ENCODE peak calls at places on chromosome 15, in seven cellular contexts. V is A549, D is cardiac muscle cell, M is AG09309, R is retinal pigment epithelial cell, S is IMR-90, I is astrocyte of the spinal cord. T is an unnamed sample.

GRCh38 chr15:55649058-55649423 is 60.9 kb upstream of the PYGO1 start:
- DNase-seq in V (no peak), D (no peak), M (peak), R (peak), S (peak), I (peak), T (peak)

GRCh38 chr15:33315044-33315443 is 4.3 kb downstream of the RYR3 start:
- DNase-seq in V (no peak), D (no peak), M (no peak), R (no peak), S (no peak), I (no peak), T (no peak)

GRCh38 chr15:87686308-87686707 is 570.2 kb downstream of the NTRK3 start:
- DNase-seq in V (no peak), D (no peak), M (no peak), R (no peak), S (no peak), I (no peak), T (no peak)

GRCh38 chr15:63601026-63601726 is 4.0 kb downstream of the FBXL22 start:
- DNase-seq in V (peak), D (peak), M (no peak), R (no peak), S (peak), I (peak), T (peak)

GRCh38 chr15:68821898-68822380 is 1.2 kb upstream of the ANP32A start:
- DNase-seq in V (peak), D (peak), M (no peak), R (no peak), S (no peak), I (no peak), T (peak)

GRCh38 chr15:78968539-78969271 is 23.9 kb upstream of the CTSH start:
- DNase-seq in V (no peak), D (no peak), M (no peak), R (no peak), S (no peak), I (no peak), T (no peak)

GRCh38 chr15:56495050-56495449 is 30.1 kb upstream of the MNS1 start:
- DNase-seq in V (no peak), D (no peak), M (no peak), R (no peak), S (no peak), I (no peak), T (no peak)

GRCh38 chr15:70713547-70714414 is 49.6 kb downstream of the UACA start:
- DNase-seq in V (no peak), D (no peak), M (no peak), R (peak), S (peak), I (peak), T (peak)

GRCh38 chr15:94230886-94231727 is at the start of gene MCTP2:
- DNase-seq in V (peak), D (peak), M (peak), R (peak), S (peak), I (peak), T (peak)

GRCh38 chr15:26179906-26180305 is 316.8 kb upstream of the ATP10A start:
- DNase-seq in V (peak), D (peak), M (no peak), R (no peak), S (no peak), I (no peak), T (no peak)

GRCh38 chr15:29873942-29874341 is 51.7 kb upstream of the TJP1 start:
- DNase-seq in V (no peak), D (no peak), M (no peak), R (no peak), S (no peak), I (no peak), T (no peak)

GRCh38 chr15:40392986-40393948 is 10.7 kb downstream of the KNSTRN start:
- DNase-seq in V (no peak), D (no peak), M (peak), R (no peak), S (peak), I (no peak), T (peak)

GRCh38 chr15:87477759-87478687 is 778.5 kb downstream of the NTRK3 start:
- DNase-seq in V (peak), D (peak), M (peak), R (peak), S (peak), I (peak), T (peak)

GRCh38 chr15:81466741-81467140 is 92.7 kb upstream of the TMC3 start:
- DNase-seq in V (no peak), D (no peak), M (no peak), R (no peak), S (no peak), I (no peak), T (no peak)

GRCh38 chr15:57537072-57537471 is 54.6 kb upstream of the MYZAP start:
- DNase-seq in V (peak), D (no peak), M (peak), R (peak), S (peak), I (peak), T (peak)

GRCh38 chr15:68183886-68184285 is 21.2 kb downstream of the CALML4 start:
- DNase-seq in V (no peak), D (no peak), M (peak), R (no peak), S (peak), I (no peak), T (peak)

GRCh38 chr15:38455096-38455495 is 1.2 kb downstream of the FAM98B start:
- DNase-seq in V (no peak), D (no peak), M (no peak), R (no peak), S (peak), I (peak), T (peak)

GRCh38 chr15:92097473-92098178 is 244.1 kb downstream of the SLCO3A1 start:
- DNase-seq in V (peak), D (peak), M (no peak), R (no peak), S (peak), I (peak), T (peak)

GRCh38 chr15:63420333-63420741 is 38.7 kb upstream of the CA12 start:
- DNase-seq in V (peak), D (peak), M (no peak), R (no peak), S (peak), I (no peak), T (peak)

GRCh38 chr15:80467311-80467714 is 63.1 kb downstream of the ARNT2 start:
- DNase-seq in V (no peak), D (peak), M (no peak), R (no peak), S (no peak), I (no peak), T (no peak)

GRCh38 chr15:80832676-80833075 is 53.5 kb downstream of the CEMIP start:
- DNase-seq in V (no peak), D (no peak), M (no peak), R (no peak), S (no peak), I (no peak), T (no peak)

GRCh38 chr15:34078900-34079299 is 22.8 kb downstream of the EMC7 start:
- DNase-seq in V (no peak), D (no peak), M (no peak), R (no peak), S (no peak), I (no peak), T (no peak)

GRCh38 chr15:22936577-22937472 is 43.3 kb downstream of the CYFIP1 start:
- DNase-seq in V (no peak), D (no peak), M (no peak), R (no peak), S (no peak), I (no peak), T (no peak)

GRCh38 chr15:75249726-75250125 is 8.4 kb upstream of the GOLGA6C start:
- DNase-seq in V (no peak), D (no peak), M (no peak), R (no peak), S (no peak), I (no peak), T (no peak)

GRCh38 chr15:48721061-48721810 is 75.7 kb upstream of the FBN1 start:
- DNase-seq in V (no peak), D (no peak), M (peak), R (no peak), S (peak), I (peak), T (peak)

GRCh38 chr15:90099072-90099867 is 3.0 kb downstream of the IDH2 start:
- DNase-seq in V (no peak), D (no peak), M (no peak), R (no peak), S (no peak), I (no peak), T (no peak)

GRCh38 chr15:81897011-81897677 is 148.7 kb downstream of the MEX3B start:
- DNase-seq in V (no peak), D (no peak), M (peak), R (peak), S (peak), I (peak), T (no peak)

GRCh38 chr15:55829826-55830225 is 86.9 kb upstream of the PRTG start:
- DNase-seq in V (no peak), D (no peak), M (no peak), R (no peak), S (no peak), I (no peak), T (no peak)

GRCh38 chr15:93266291-93266690 is 177.3 kb upstream of the RGMA start:
- DNase-seq in V (no peak), D (no peak), M (no peak), R (no peak), S (no peak), I (no peak), T (no peak)

GRCh38 chr15:91253605-91254004 is 153.5 kb downstream of the SV2B start:
- DNase-seq in V (no peak), D (no peak), M (no peak), R (no peak), S (no peak), I (no peak), T (no peak)

GRCh38 chr15:100349321-100349695 is 7.5 kb upstream of the ADAMTS17 start:
- DNase-seq in V (no peak), D (peak), M (no peak), R (no peak), S (no peak), I (no peak), T (no peak)
- H3K4me3 ChIP-seq in V (peak), D (no peak), M (no peak), R (peak), S (no peak), I (no peak), T (peak)

DNA sequence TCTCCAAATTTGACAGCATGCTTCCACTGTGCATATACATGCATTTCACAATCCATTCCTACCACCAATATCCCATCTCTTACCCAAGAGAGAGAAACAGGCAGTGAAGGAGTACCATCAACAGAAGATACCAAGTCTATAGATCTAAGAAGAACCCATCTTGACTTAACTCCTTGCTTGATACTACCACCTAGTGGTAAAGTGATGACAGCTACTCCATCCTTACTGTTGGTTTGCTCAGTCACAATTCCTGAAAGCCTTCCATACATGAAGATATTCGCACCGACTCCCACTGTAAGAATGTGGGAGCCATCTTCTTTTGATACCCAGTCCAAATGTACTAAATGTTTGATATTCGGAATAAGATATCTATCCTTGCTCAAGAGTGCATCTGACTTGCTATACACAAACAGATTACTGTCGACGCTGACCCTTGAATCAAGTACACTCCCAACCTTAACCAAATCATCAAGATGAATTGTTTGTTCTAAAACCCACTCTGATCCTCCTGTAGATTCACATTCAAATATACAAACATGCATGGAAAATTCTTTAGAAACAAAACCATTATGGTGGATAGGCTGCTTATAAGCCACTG is 123.1 kb downstream of the DMXL2 start:
- DNase-seq in V (peak), D (peak), M (peak), R (no peak), S (peak), I (peak), T (peak)
- TF ChIP-seq CTCF in V (peak), D (peak), M (peak), R (peak), S (peak), I (peak), T (peak)

GRCh38 chr15:98683821-98684220 is 35.5 kb downstream of the IGF1R start:
- DNase-seq in V (no peak), D (no peak), M (no peak), R (no peak), S (no peak), I (no peak), T (no peak)
- H3K4me3 ChIP-seq in V (no peak), D (no peak), M (no peak), R (no peak), S (no peak), I (no peak), T (no peak)

GRCh38 chr15:77871838-77872371 is 205.6 kb downstream of the TBC1D2B start:
- DNase-seq in V (no peak), D (no peak), M (no peak), R (no peak), S (no peak), I (no peak), T (no peak)
- TF ChIP-seq CTCF in V (no peak), D (peak), M (peak), R (peak), S (no peak), I (peak), T (no peak)

GRCh38 chr15:85840079-85840801 is 45.5 kb upstream of the KLHL25 start:
- DNase-seq in V (peak), D (peak), M (no peak), R (no peak), S (peak), I (peak), T (peak)
- H3K4me3 ChIP-seq in V (peak), D (peak), M (peak), R (peak), S (peak), I (peak), T (peak)

T was measured in fibroblast of the aortic adventitia.